ENCODE peak calls at places on chromosomes 3 and 15, in six cellular contexts. One of them, this sample, is unnamed.

GRCh38 chr15:64842986-64843561 is 1.4 kb downstream of the PLEKHO2 start:
- DNase-seq in cardiac muscle cell: no peak
- DNase-seq in esophagus muscularis mucosa: no peak
- DNase-seq in mesenchymal stem cell: peak
- DNase-seq in tibial nerve: peak
- DNase-seq in heart left ventricle: peak
- DNase-seq in this sample: peak

GRCh38 chr3:18307529-18307928 is 117.6 kb downstream of the SATB1 start:
- DNase-seq in cardiac muscle cell: no peak
- DNase-seq in esophagus muscularis mucosa: no peak
- DNase-seq in mesenchymal stem cell: no peak
- DNase-seq in tibial nerve: no peak
- DNase-seq in heart left ventricle: no peak
- DNase-seq in this sample: no peak

GRCh38 chr15:27665002-27665401 is 434.1 kb downstream of the OCA2 start:
- DNase-seq in cardiac muscle cell: no peak
- DNase-seq in esophagus muscularis mucosa: peak
- DNase-seq in mesenchymal stem cell: no peak
- DNase-seq in tibial nerve: no peak
- DNase-seq in heart left ventricle: no peak
- DNase-seq in this sample: no peak

GRCh38 chr3:66480666-66481065 is 20.2 kb downstream of the LRIG1 start:
- DNase-seq in cardiac muscle cell: no peak
- DNase-seq in esophagus muscularis mucosa: no peak
- DNase-seq in mesenchymal stem cell: peak
- DNase-seq in tibial nerve: no peak
- DNase-seq in heart left ventricle: no peak
- DNase-seq in this sample: peak

GRCh38 chr15:83698294-83698693 is 44.4 kb downstream of the ADAMTSL3 start:
- DNase-seq in cardiac muscle cell: no peak
- DNase-seq in esophagus muscularis mucosa: peak
- DNase-seq in mesenchymal stem cell: peak
- DNase-seq in tibial nerve: peak
- DNase-seq in heart left ventricle: peak
- DNase-seq in this sample: peak

GRCh38 chr15:40902605-40903561 is 8.6 kb downstream of the VPS18 start:
- DNase-seq in cardiac muscle cell: no peak
- DNase-seq in esophagus muscularis mucosa: no peak
- DNase-seq in mesenchymal stem cell: peak
- DNase-seq in tibial nerve: peak
- DNase-seq in heart left ventricle: peak
- DNase-seq in this sample: no peak

GRCh38 chr3:115388166-115388565 is 235.1 kb upstream of the GAP43 start:
- DNase-seq in cardiac muscle cell: no peak
- DNase-seq in esophagus muscularis mucosa: no peak
- DNase-seq in mesenchymal stem cell: peak
- DNase-seq in tibial nerve: no peak
- DNase-seq in heart left ventricle: no peak
- DNase-seq in this sample: peak

GRCh38 chr3:45972534-45973402 is 22.9 kb downstream of the FYCO1 start:
- DNase-seq in cardiac muscle cell: no peak
- DNase-seq in esophagus muscularis mucosa: no peak
- DNase-seq in mesenchymal stem cell: peak
- DNase-seq in tibial nerve: no peak
- DNase-seq in heart left ventricle: no peak
- DNase-seq in this sample: peak

GRCh38 chr15:74573987-74574386 is 33.0 kb downstream of the ARID3B start:
- DNase-seq in cardiac muscle cell: no peak
- DNase-seq in esophagus muscularis mucosa: no peak
- DNase-seq in mesenchymal stem cell: no peak
- DNase-seq in tibial nerve: no peak
- DNase-seq in heart left ventricle: no peak
- DNase-seq in this sample: peak

GRCh38 chr3:194686414-194686815 is 732 bp downstream of the FAM43A start:
- DNase-seq in cardiac muscle cell: no peak
- DNase-seq in esophagus muscularis mucosa: no peak
- DNase-seq in mesenchymal stem cell: no peak
- DNase-seq in tibial nerve: no peak
- DNase-seq in heart left ventricle: no peak
- DNase-seq in this sample: no peak

GRCh38 chr15:100663066-100663465 is 60.7 kb downstream of the ASB7 start:
- DNase-seq in cardiac muscle cell: no peak
- DNase-seq in esophagus muscularis mucosa: no peak
- DNase-seq in mesenchymal stem cell: no peak
- DNase-seq in tibial nerve: no peak
- DNase-seq in heart left ventricle: no peak
- DNase-seq in this sample: peak

GRCh38 chr3:11651900-11652299 is 8.2 kb upstream of the VGLL4 start:
- DNase-seq in cardiac muscle cell: peak
- DNase-seq in esophagus muscularis mucosa: no peak
- DNase-seq in mesenchymal stem cell: peak
- DNase-seq in tibial nerve: no peak
- DNase-seq in heart left ventricle: no peak
- DNase-seq in this sample: peak

GRCh38 chr3:45219694-45220093 is 6.4 kb downstream of the TMEM158 start:
- DNase-seq in cardiac muscle cell: no peak
- DNase-seq in esophagus muscularis mucosa: no peak
- DNase-seq in mesenchymal stem cell: no peak
- DNase-seq in tibial nerve: no peak
- DNase-seq in heart left ventricle: no peak
- DNase-seq in this sample: no peak

GRCh38 chr15:70508561-70509281 is 254.6 kb downstream of the UACA start:
- DNase-seq in cardiac muscle cell: no peak
- DNase-seq in esophagus muscularis mucosa: no peak
- DNase-seq in mesenchymal stem cell: peak
- DNase-seq in tibial nerve: no peak
- DNase-seq in heart left ventricle: no peak
- DNase-seq in this sample: peak

GRCh38 chr3:55507808-55508207 is 20.7 kb upstream of the WNT5A start:
- DNase-seq in cardiac muscle cell: no peak
- DNase-seq in esophagus muscularis mucosa: no peak
- DNase-seq in mesenchymal stem cell: no peak
- DNase-seq in tibial nerve: no peak
- DNase-seq in heart left ventricle: no peak
- DNase-seq in this sample: no peak

GRCh38 chr3:107987036-107987557 is 103.7 kb downstream of the CD47 start:
- DNase-seq in cardiac muscle cell: no peak
- DNase-seq in esophagus muscularis mucosa: peak
- DNase-seq in mesenchymal stem cell: peak
- DNase-seq in tibial nerve: peak
- DNase-seq in heart left ventricle: peak
- DNase-seq in this sample: peak

GRCh38 chr3:58622436-58622835 is 44.1 kb downstream of the FAM3D start:
- DNase-seq in cardiac muscle cell: peak
- DNase-seq in esophagus muscularis mucosa: no peak
- DNase-seq in mesenchymal stem cell: no peak
- DNase-seq in tibial nerve: no peak
- DNase-seq in heart left ventricle: no peak
- DNase-seq in this sample: no peak

GRCh38 chr3:58623961-58624360 is 42.6 kb downstream of the FAM3D start:
- DNase-seq in cardiac muscle cell: no peak
- DNase-seq in esophagus muscularis mucosa: no peak
- DNase-seq in mesenchymal stem cell: no peak
- DNase-seq in tibial nerve: no peak
- DNase-seq in heart left ventricle: no peak
- DNase-seq in this sample: peak

GRCh38 chr3:58620446-58620845 is 43.3 kb upstream of the FAM107A start:
- DNase-seq in cardiac muscle cell: no peak
- DNase-seq in esophagus muscularis mucosa: no peak
- DNase-seq in mesenchymal stem cell: no peak
- DNase-seq in tibial nerve: peak
- DNase-seq in heart left ventricle: no peak
- DNase-seq in this sample: no peak

GRCh38 chr3:58623478-58623877 is 43.1 kb downstream of the FAM3D start:
- DNase-seq in cardiac muscle cell: no peak
- DNase-seq in esophagus muscularis mucosa: no peak
- DNase-seq in mesenchymal stem cell: no peak
- DNase-seq in tibial nerve: no peak
- DNase-seq in heart left ventricle: no peak
- DNase-seq in this sample: no peak

GRCh38 chr3:58621086-58621830 is 44.1 kb upstream of the FAM107A start:
- DNase-seq in cardiac muscle cell: peak
- DNase-seq in esophagus muscularis mucosa: no peak
- DNase-seq in mesenchymal stem cell: no peak
- DNase-seq in tibial nerve: no peak
- DNase-seq in heart left ventricle: peak
- DNase-seq in this sample: no peak
- H3K27ac ChIP-seq in cardiac muscle cell: peak
- H3K27ac ChIP-seq in esophagus muscularis mucosa: no peak
- H3K27ac ChIP-seq in mesenchymal stem cell: no peak
- H3K27ac ChIP-seq in tibial nerve: no peak
- H3K27ac ChIP-seq in heart left ventricle: no peak
- H3K27ac ChIP-seq in this sample: no peak

GRCh38 chr3:112388972-112389371 is 56.0 kb downstream of the CD200 start:
- DNase-seq in cardiac muscle cell: no peak
- DNase-seq in esophagus muscularis mucosa: no peak
- DNase-seq in mesenchymal stem cell: no peak
- DNase-seq in tibial nerve: no peak
- DNase-seq in heart left ventricle: no peak
- DNase-seq in this sample: no peak
- H3K27ac ChIP-seq in cardiac muscle cell: no peak
- H3K27ac ChIP-seq in esophagus muscularis mucosa: no peak
- H3K27ac ChIP-seq in mesenchymal stem cell: no peak
- H3K27ac ChIP-seq in tibial nerve: peak
- H3K27ac ChIP-seq in heart left ventricle: no peak
- H3K27ac ChIP-seq in this sample: no peak

GRCh38 chr3:122893282-122893681 is 98.4 kb downstream of the SLC49A4 start:
- DNase-seq in cardiac muscle cell: no peak
- DNase-seq in esophagus muscularis mucosa: no peak
- DNase-seq in mesenchymal stem cell: no peak
- DNase-seq in tibial nerve: no peak
- DNase-seq in heart left ventricle: no peak
- DNase-seq in this sample: no peak

GRCh38 chr3:122892118-122892517 is 97.2 kb downstream of the SLC49A4 start:
- DNase-seq in cardiac muscle cell: no peak
- DNase-seq in esophagus muscularis mucosa: no peak
- DNase-seq in mesenchymal stem cell: no peak
- DNase-seq in tibial nerve: no peak
- DNase-seq in heart left ventricle: no peak
- DNase-seq in this sample: no peak

GRCh38 chr3:122893754-122894668 is 99.1 kb downstream of the SLC49A4 start:
- DNase-seq in cardiac muscle cell: peak
- DNase-seq in esophagus muscularis mucosa: no peak
- DNase-seq in mesenchymal stem cell: no peak
- DNase-seq in tibial nerve: no peak
- DNase-seq in heart left ventricle: peak
- DNase-seq in this sample: peak

GRCh38 chr3:122890077-122890484 is 95.2 kb downstream of the SLC49A4 start:
- DNase-seq in cardiac muscle cell: peak
- DNase-seq in esophagus muscularis mucosa: no peak
- DNase-seq in mesenchymal stem cell: peak
- DNase-seq in tibial nerve: peak
- DNase-seq in heart left ventricle: peak
- DNase-seq in this sample: peak

GRCh38 chr3:122892561-122892960 is 97.7 kb downstream of the SLC49A4 start:
- DNase-seq in cardiac muscle cell: no peak
- DNase-seq in esophagus muscularis mucosa: no peak
- DNase-seq in mesenchymal stem cell: no peak
- DNase-seq in tibial nerve: no peak
- DNase-seq in heart left ventricle: no peak
- DNase-seq in this sample: no peak
- H3K27ac ChIP-seq in cardiac muscle cell: no peak
- H3K27ac ChIP-seq in esophagus muscularis mucosa: no peak
- H3K27ac ChIP-seq in mesenchymal stem cell: no peak
- H3K27ac ChIP-seq in tibial nerve: no peak
- H3K27ac ChIP-seq in heart left ventricle: no peak
- H3K27ac ChIP-seq in this sample: no peak

GRCh38 chr15:41935566-41936020 is 36.8 kb downstream of the EHD4 start:
- DNase-seq in cardiac muscle cell: no peak
- DNase-seq in esophagus muscularis mucosa: no peak
- DNase-seq in mesenchymal stem cell: peak
- DNase-seq in tibial nerve: no peak
- DNase-seq in heart left ventricle: no peak
- DNase-seq in this sample: no peak
- H3K27ac ChIP-seq in cardiac muscle cell: no peak
- H3K27ac ChIP-seq in esophagus muscularis mucosa: peak
- H3K27ac ChIP-seq in mesenchymal stem cell: peak
- H3K27ac ChIP-seq in tibial nerve: no peak
- H3K27ac ChIP-seq in heart left ventricle: peak
- H3K27ac ChIP-seq in this sample: no peak

GRCh38 chr15:41955807-41956525 is 16.4 kb downstream of the EHD4 start:
- DNase-seq in cardiac muscle cell: peak
- DNase-seq in esophagus muscularis mucosa: peak
- DNase-seq in mesenchymal stem cell: no peak
- DNase-seq in tibial nerve: no peak
- DNase-seq in heart left ventricle: peak
- DNase-seq in this sample: no peak
- H3K27ac ChIP-seq in cardiac muscle cell: peak
- H3K27ac ChIP-seq in esophagus muscularis mucosa: peak
- H3K27ac ChIP-seq in mesenchymal stem cell: peak
- H3K27ac ChIP-seq in tibial nerve: no peak
- H3K27ac ChIP-seq in heart left ventricle: peak
- H3K27ac ChIP-seq in this sample: no peak

This sample was measured in GM23248.